ENCODE peak calls at places on chromosomes 16 and 17, in ten cellular contexts. B is pancreas, S is heart right ventricle, X is Calu3, Z is cardiac fibroblast, K is fibroblast of the aortic adventitia, T is H9, Q is transverse colon, U is AG10803, R is GM06990. V is an unnamed sample.

GRCh38 chr16:83901101-83901500 is 2.2 kb downstream of the MLYCD start:
- DNase-seq in B (no peak), S (no peak), X (no peak), Z (peak; percentile 29), K (no peak), T (no peak), Q (no peak), U (peak; percentile 74), R (no peak), V (no peak)

GRCh38 chr17:76725580-76726230 is 701 bp downstream of the JMJD6 start:
- DNase-seq in B (peak; percentile 83), S (peak; percentile 85), X (peak; percentile 73), Z (peak; percentile 56), K (peak; percentile 69), T (peak; percentile 48), Q (peak; percentile 85), U (peak; percentile 73), R (peak; percentile 79), V (no peak)

GRCh38 chr17:15464211-15464610 is 3.2 kb downstream of the CDRT4 start:
- DNase-seq in B (no peak), S (no peak), X (no peak), Z (no peak), K (no peak), T (no peak), Q (no peak), U (peak; percentile 12), R (no peak), V (no peak)

GRCh38 chr16:19223235-19223847 is 55.3 kb downstream of the SYT17 start:
- DNase-seq in B (peak; percentile 38), S (no peak), X (peak; percentile 39), Z (peak; percentile 13), K (no peak), T (peak; percentile 67), Q (peak; percentile 78), U (no peak), R (no peak), V (no peak)

GRCh38 chr17:17897442-17897841 is 60.7 kb upstream of the SREBF1 start:
- DNase-seq in B (no peak), S (no peak), X (no peak), Z (no peak), K (no peak), T (no peak), Q (no peak), U (no peak), R (peak; percentile 48), V (no peak)

GRCh38 chr17:79812206-79812968 is 15.5 kb upstream of the CBX8 start:
- DNase-seq in B (no peak), S (no peak), X (no peak), Z (no peak), K (no peak), T (no peak), Q (no peak), U (no peak), R (no peak), V (no peak)

GRCh38 chr16:2769675-2770056 is 7.4 kb downstream of the ELOB start:
- DNase-seq in B (no peak), S (no peak), X (peak; percentile 34), Z (peak; percentile 70), K (peak; percentile 18), T (no peak), Q (peak; percentile 89), U (peak; percentile 29), R (no peak), V (no peak)

GRCh38 chr17:72104863-72105234 is 16.0 kb upstream of the SOX9 start:
- DNase-seq in B (no peak), S (no peak), X (no peak), Z (no peak), K (no peak), T (no peak), Q (no peak), U (no peak), R (no peak), V (no peak)

GRCh38 chr16:24773771-24774427 is 44.4 kb downstream of the TNRC6A start:
- DNase-seq in B (no peak), S (no peak), X (no peak), Z (no peak), K (no peak), T (no peak), Q (no peak), U (no peak), R (no peak), V (no peak)

GRCh38 chr17:18004901-18005305 is 32.2 kb downstream of the DRC3 start:
- DNase-seq in B (no peak), S (no peak), X (no peak), Z (no peak), K (no peak), T (peak; percentile 72), Q (no peak), U (no peak), R (no peak), V (no peak)

GRCh38 chr17:58626905-58627304 is 64.9 kb downstream of the TEX14 start:
- DNase-seq in B (no peak), S (no peak), X (no peak), Z (no peak), K (no peak), T (no peak), Q (no peak), U (no peak), R (no peak), V (no peak)

GRCh38 chr16:12458591-12459400 is 344.9 kb downstream of the CPPED1 start:
- DNase-seq in B (no peak), S (no peak), X (no peak), Z (no peak), K (no peak), T (no peak), Q (peak; percentile 16), U (no peak), R (peak; percentile 22), V (no peak)

GRCh38 chr16:27982184-27982583 is 81.3 kb downstream of the GSG1L start:
- DNase-seq in B (no peak), S (no peak), X (no peak), Z (no peak), K (no peak), T (no peak), Q (no peak), U (no peak), R (no peak), V (no peak)

GRCh38 chr17:15910791-15911190 is 34.1 kb upstream of the ADORA2B start:
- DNase-seq in B (no peak), S (no peak), X (no peak), Z (peak; percentile 46), K (no peak), T (no peak), Q (no peak), U (no peak), R (no peak), V (no peak)

GRCh38 chr16:74778646-74779045 is 4.0 kb upstream of the FA2H start:
- DNase-seq in B (no peak), S (no peak), X (no peak), Z (no peak), K (no peak), T (no peak), Q (peak; percentile 76), U (no peak), R (no peak), V (no peak)

GRCh38 chr16:77414752-77415231 is 20.0 kb downstream of the ADAMTS18 start:
- DNase-seq in B (no peak), S (no peak), X (no peak), Z (peak; percentile 87), K (peak; percentile 37), T (no peak), Q (no peak), U (no peak), R (no peak), V (no peak)

GRCh38 chr17:61479493-61480413 is 27.5 kb downstream of the TBX4 start:
- DNase-seq in B (no peak), S (no peak), X (no peak), Z (no peak), K (no peak), T (peak; percentile 32), Q (no peak), U (no peak), R (no peak), V (no peak)

GRCh38 chr16:50819706-50820105 is 77.8 kb downstream of the CYLD start:
- DNase-seq in B (no peak), S (no peak), X (no peak), Z (no peak), K (no peak), T (no peak), Q (no peak), U (no peak), R (no peak), V (no peak)

GRCh38 chr16:15907863-15908478 is 19.6 kb upstream of the CEP20 start:
- DNase-seq in B (no peak), S (no peak), X (peak; percentile 32), Z (peak; percentile 57), K (no peak), T (peak; percentile 95), Q (peak; percentile 50), U (peak; percentile 13), R (peak; percentile 83), V (no peak)

GRCh38 chr17:4594406-4595349 is 10.3 kb downstream of the SMTNL2 start:
- DNase-seq in B (no peak), S (no peak), X (peak; percentile 58), Z (no peak), K (no peak), T (peak; percentile 90), Q (peak; percentile 53), U (no peak), R (peak; percentile 38), V (no peak)
- TF ChIP-seq CTCF in B (no peak), S (peak; percentile 27), X (no peak), Z (no peak), K (no peak), T (peak; percentile 67), Q (peak; percentile 33), U (no peak), R (peak; percentile 60), V (no peak)

DNA sequence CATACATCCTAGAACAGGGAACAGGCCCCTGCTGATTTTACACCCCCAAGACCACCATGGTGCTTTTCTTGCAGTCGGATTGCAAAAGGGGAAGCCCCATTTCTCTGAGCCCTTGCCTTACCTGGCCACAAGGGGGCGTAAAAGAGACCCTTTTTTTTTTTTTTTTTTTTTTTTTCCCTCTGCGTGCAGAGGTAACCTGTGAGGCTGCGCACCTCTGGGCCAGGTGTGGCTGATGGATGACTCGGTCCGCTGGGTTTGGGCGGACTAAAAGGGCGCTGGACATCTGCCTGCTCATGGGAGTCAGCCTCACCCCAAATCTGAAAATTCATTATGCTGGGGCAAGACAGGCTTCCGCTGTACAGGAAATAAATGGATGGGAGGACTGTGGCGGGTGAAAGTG is 281.0 kb downstream of the CBLN1 start:
- DNase-seq in B (no peak), S (no peak), X (no peak), Z (no peak), K (no peak), T (peak; percentile 55), Q (no peak), U (no peak), R (no peak), V (no peak)
- TF ChIP-seq CTCF in B (peak; percentile 21), S (peak; percentile 50), X (peak; percentile 69), Z (peak; percentile 41), K (peak; percentile 41), T (peak; percentile 79), Q (peak; percentile 40), U (peak; percentile 31), R (peak; percentile 74), V (peak; percentile 19)

GRCh38 chr17:82138511-82138992 is 40.5 kb upstream of the FASN start:
- DNase-seq in B (no peak), S (no peak), X (no peak), Z (no peak), K (no peak), T (no peak), Q (no peak), U (no peak), R (no peak), V (no peak)
- TF ChIP-seq CTCF in B (no peak), S (no peak), X (no peak), Z (no peak), K (no peak), T (no peak), Q (no peak), U (no peak), R (no peak), V (no peak)

GRCh38 chr17:1762906-1763829 is 1.3 kb downstream of the SERPINF1 start:
- DNase-seq in B (no peak), S (peak; percentile 43), X (no peak), Z (peak; percentile 58), K (peak; percentile 93), T (no peak), Q (no peak), U (peak; percentile 85), R (peak; percentile 45), V (peak; percentile 71)
- TF ChIP-seq CTCF in B (no peak), S (no peak), X (no peak), Z (no peak), K (no peak), T (no peak), Q (no peak), U (no peak), R (no peak), V (no peak)

V was measured in AG09319.